ENCODE peak calls at places on chromosome 20, in nine cellular contexts. L is astrocyte of the cerebellum, T is lower lobe of right lung, Q is hepatocyte, S is fibroblast of mammary gland, C is HCT116, K is ovary, M is IMR-90, N is fibroblast of villous mesenchyme. U is an unnamed sample.

GRCh38 chr20:45924391-45925261 is 9.9 kb upstream of the PCIF1 start:
- DNase-seq in C (no peak), T (no peak), M (peak), N (peak), K (peak), L (no peak), Q (peak), S (peak), U (peak)

GRCh38 chr20:31815408-31816188 is 3.6 kb upstream of the MYLK2 start:
- DNase-seq in Q (peak), K (no peak), L (no peak), S (no peak), N (peak), C (no peak), T (no peak), M (no peak), U (no peak)

GRCh38 chr20:56809668-56810067 is 180.6 kb downstream of the TFAP2C start:
- DNase-seq in Q (no peak), S (no peak), L (no peak), C (no peak), K (no peak), T (no peak), N (no peak), M (no peak), U (no peak)

GRCh38 chr20:58690351-58690750 is 2.2 kb upstream of the NPEPL1 start:
- DNase-seq in N (peak), K (no peak), L (no peak), S (no peak), T (no peak), Q (no peak), M (no peak), C (no peak), U (peak)

GRCh38 chr20:24501764-24502163 is 32.3 kb downstream of the SYNDIG1 start:
- DNase-seq in L (no peak), M (no peak), K (no peak), C (no peak), Q (no peak), N (no peak), T (no peak), S (no peak), U (no peak)

GRCh38 chr20:47464380-47465101 is 37.1 kb upstream of the NCOA3 start:
- DNase-seq in K (no peak), L (peak), C (peak), M (peak), T (no peak), Q (peak), S (peak), N (peak), U (peak)

GRCh38 chr20:59376109-59376841 is 75.9 kb downstream of the EDN3 start:
- DNase-seq in K (no peak), M (no peak), L (no peak), N (no peak), C (no peak), Q (no peak), T (no peak), S (no peak), U (no peak)

GRCh38 chr20:11352041-11352440 is 565.7 kb upstream of the BTBD3 start:
- DNase-seq in S (no peak), N (no peak), C (no peak), L (no peak), Q (no peak), K (no peak), M (no peak), T (no peak), U (no peak)

GRCh38 chr20:33490934-33491656 is 1.2 kb downstream of the CBFA2T2 start:
- DNase-seq in S (peak), K (no peak), C (no peak), L (no peak), T (no peak), Q (no peak), N (no peak), M (no peak), U (peak)

GRCh38 chr20:21436186-21436585 is 38.9 kb upstream of the NKX2-4 start:
- DNase-seq in L (peak), T (no peak), M (peak), K (no peak), Q (no peak), S (peak), C (peak), N (peak), U (peak)

GRCh38 chr20:32338665-32339064 is 19.5 kb upstream of the ASXL1 start:
- DNase-seq in C (no peak), K (no peak), M (no peak), T (peak), N (no peak), S (no peak), Q (no peak), L (no peak), U (no peak)

GRCh38 chr20:49790077-49790798 is 22.4 kb upstream of the SLC9A8 start:
- DNase-seq in M (peak), S (no peak), T (no peak), N (peak), L (no peak), C (no peak), Q (peak), K (peak), U (peak)

GRCh38 chr20:57654363-57654997 is 34.3 kb upstream of the ZBP1 start:
- DNase-seq in L (peak), K (peak), N (peak), T (peak), M (peak), C (peak), S (peak), Q (peak), U (peak)

GRCh38 chr20:24146231-24146634 is 157.7 kb upstream of the GGTLC1 start:
- DNase-seq in T (no peak), K (no peak), M (no peak), C (no peak), S (no peak), Q (no peak), N (no peak), L (no peak), U (no peak)

GRCh38 chr20:54318892-54319291 is 111.0 kb downstream of the PFDN4 start:
- DNase-seq in C (no peak), K (no peak), L (no peak), M (no peak), N (no peak), T (no peak), S (no peak), Q (no peak), U (no peak)

GRCh38 chr20:54323227-54323734 is 115.4 kb downstream of the PFDN4 start:
- DNase-seq in S (no peak), M (no peak), K (no peak), N (no peak), Q (no peak), L (no peak), C (no peak), T (no peak), U (no peak)

GRCh38 chr20:54321688-54322087 is 113.8 kb downstream of the PFDN4 start:
- DNase-seq in C (no peak), M (no peak), T (no peak), Q (no peak), K (no peak), S (no peak), N (no peak), L (no peak), U (no peak)

GRCh38 chr20:54324041-54324440 is 116.2 kb downstream of the PFDN4 start:
- DNase-seq in C (no peak), Q (no peak), N (no peak), K (no peak), T (no peak), M (no peak), S (no peak), L (no peak), U (no peak)

DNA sequence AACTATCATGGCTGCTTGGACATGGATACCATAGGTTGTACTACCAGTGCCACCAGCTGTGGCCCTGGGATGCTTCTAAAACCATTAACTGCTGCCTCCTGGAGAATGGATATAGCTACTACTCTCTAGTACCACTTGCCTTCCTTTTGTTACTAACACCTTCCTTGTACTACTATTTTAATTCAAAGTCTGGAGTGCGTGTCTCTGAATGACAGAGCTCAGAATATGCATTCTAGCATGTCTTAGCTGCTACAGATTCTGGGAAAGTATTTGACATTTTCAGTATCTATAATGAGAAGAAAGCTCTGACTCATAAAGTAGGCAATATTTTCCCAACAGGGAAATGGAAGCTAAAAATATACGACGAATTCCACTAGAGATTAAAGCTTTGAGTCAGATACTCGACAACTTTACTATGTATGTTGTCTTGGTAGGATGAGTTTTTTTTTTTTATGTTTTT is 112.3 kb downstream of the PFDN4 start:
- DNase-seq in M (peak), S (no peak), K (no peak), T (no peak), Q (no peak), N (no peak), L (no peak), C (no peak), U (peak)
- H3K4me3 ChIP-seq in M (no peak), S (no peak), K (no peak), T (no peak), Q (no peak), N (no peak), L (no peak), C (no peak), U (no peak)

GRCh38 chr20:1283522-1284210 is 17.6 kb downstream of the SNPH start:
- DNase-seq in K (no peak), S (no peak), M (peak), T (no peak), Q (no peak), L (no peak), C (no peak), N (no peak), U (no peak)
- TF ChIP-seq CTCF in K (no peak), S (no peak), M (no peak), T (no peak), Q (no peak), L (no peak), C (no peak), N (no peak), U (no peak)

GRCh38 chr20:37413354-37413753 is 67.4 kb downstream of the SRC start:
- DNase-seq in M (no peak), S (no peak), C (no peak), T (no peak), N (no peak), Q (no peak), K (no peak), L (no peak), U (no peak)
- H3K4me3 ChIP-seq in M (no peak), S (no peak), C (no peak), T (no peak), N (no peak), Q (no peak), K (no peak), L (no peak), U (no peak)

GRCh38 chr20:51326241-51326819 is 216.2 kb downstream of the NFATC2 start:
- DNase-seq in M (peak), K (no peak), N (peak), L (no peak), Q (peak), T (peak), S (peak), C (peak), U (peak)

GRCh38 chr20:51321343-51322163 is 221.0 kb downstream of the NFATC2 start:
- DNase-seq in M (no peak), L (no peak), N (no peak), C (no peak), K (no peak), Q (no peak), T (no peak), S (no peak), U (no peak)

GRCh38 chr20:51318058-51318960 is 224.2 kb downstream of the NFATC2 start:
- DNase-seq in S (peak), K (peak), L (no peak), C (peak), M (no peak), Q (peak), T (peak), N (no peak), U (peak)

GRCh38 chr20:51319522-51319921 is 223.0 kb downstream of the NFATC2 start:
- DNase-seq in N (no peak), K (no peak), C (no peak), M (no peak), L (no peak), S (no peak), T (no peak), Q (no peak), U (peak)

GRCh38 chr20:51322164-51322707 is 220.3 kb downstream of the NFATC2 start:
- DNase-seq in M (no peak), T (no peak), K (no peak), N (no peak), S (no peak), Q (no peak), L (no peak), C (no peak), U (no peak)
- TF ChIP-seq CTCF in M (no peak), T (no peak), K (no peak), N (no peak), S (no peak), Q (no peak), L (no peak), C (no peak), U (no peak)

DNA sequence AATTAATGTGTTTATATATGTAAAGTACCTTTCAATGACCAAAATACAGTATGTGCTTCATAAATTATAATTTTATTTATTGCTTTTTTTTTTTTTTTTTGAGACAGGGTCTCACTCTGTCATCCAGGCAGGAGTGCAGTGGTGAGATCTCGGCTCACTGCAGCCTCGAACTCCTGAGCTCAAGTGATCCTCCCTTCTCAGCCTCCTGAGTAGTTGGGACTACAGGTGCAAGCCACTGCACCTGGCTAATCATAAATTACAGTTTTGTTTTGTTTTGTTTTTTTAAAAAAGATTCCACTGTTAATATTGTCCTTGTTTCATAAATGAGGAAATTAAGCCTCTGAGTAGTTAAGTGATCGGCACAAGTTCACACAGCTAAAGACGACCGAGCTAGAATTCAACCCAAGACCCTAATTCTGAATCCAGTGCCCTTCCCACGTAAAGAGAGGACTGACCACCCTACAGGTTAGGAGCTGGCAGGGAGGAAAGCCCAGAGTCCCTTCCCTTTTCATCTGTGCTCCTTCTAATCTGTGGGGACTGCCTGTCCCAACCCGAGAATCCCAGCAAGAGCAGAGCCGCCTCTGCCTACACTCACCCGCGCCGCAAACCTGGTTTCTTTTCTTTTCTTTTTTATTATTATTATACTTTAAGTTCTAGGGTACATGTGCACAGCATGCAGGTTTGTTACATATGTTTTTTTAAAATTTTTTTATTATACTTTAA is 8.5 kb upstream of the GDF5 start:
- DNase-seq in K (no peak), L (no peak), S (no peak), Q (no peak), T (no peak), N (no peak), M (no peak), C (no peak), U (no peak)
- H3K4me3 ChIP-seq in K (peak), L (no peak), S (no peak), Q (peak), T (peak), N (peak), M (no peak), C (no peak), U (no peak)

DNA sequence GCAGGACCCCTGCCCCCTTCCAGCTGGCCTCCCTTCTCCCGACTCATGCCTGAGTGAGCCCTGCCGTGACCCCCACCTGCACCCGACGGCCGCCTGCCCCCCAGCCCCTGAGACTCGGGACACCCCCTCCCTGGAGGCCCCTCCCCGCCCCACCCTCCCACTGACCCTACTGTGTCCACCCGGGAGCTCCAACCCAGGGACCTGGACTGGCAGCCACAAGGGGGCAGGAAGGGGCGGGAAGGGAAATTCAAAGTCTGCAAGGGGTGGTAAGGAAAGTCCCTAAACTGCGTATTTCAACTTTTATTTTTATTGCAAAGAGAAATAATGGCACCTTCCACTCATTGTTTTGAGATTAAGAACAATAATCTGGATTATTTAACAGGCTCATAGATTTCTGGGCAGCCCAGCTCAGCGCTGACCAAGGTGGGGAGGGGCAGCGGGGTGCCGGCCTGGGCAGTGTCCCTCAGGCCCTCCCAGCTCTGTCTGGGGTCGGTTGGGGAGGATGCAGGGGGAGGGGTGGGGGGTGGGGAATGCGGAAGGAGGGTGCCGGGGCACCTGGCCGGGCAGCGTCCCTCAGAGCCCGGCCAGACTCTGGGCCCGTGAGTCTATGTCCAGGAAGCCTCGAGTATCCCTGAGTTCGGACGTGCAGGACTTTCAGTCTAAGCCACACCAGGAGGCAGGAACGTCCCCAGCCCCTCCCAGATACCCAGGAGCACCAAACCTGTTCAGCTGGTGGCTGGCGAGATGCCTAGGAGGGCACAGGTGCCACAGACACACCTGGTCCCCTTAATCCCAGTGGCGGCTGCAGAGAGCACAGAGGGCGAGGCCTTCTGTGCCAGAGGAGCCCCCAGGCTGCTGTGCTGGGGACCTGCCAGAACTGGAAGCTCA is 1.3 kb upstream of the PTK6 start:
- DNase-seq in S (peak), M (peak), C (no peak), Q (peak), N (no peak), T (peak), L (no peak), K (no peak), U (peak)
- TF ChIP-seq CTCF in S (peak), M (peak), C (peak), Q (no peak), N (no peak), T (peak), L (no peak), K (no peak), U (no peak)